ENCODE peak calls at places on chromosomes 3 and 15, in nine cellular contexts. V is ovary, C is testis, N is right lobe of liver, E is IMR-90, A is upper lobe of left lung, K is spleen, W is tibial nerve, U is GM12878. X is an unnamed sample.

GRCh38 chr3:57060089-57060829 is at the start of gene SPATA12:
- DNase-seq in V (peak; percentile 61), C (peak; percentile 75), N (peak; percentile 47), E (peak; percentile 86), A (no peak), K (no peak), W (peak; percentile 49), U (no peak), X (peak; percentile 43)

GRCh38 chr15:64810499-64811326 is 14.7 kb downstream of the PIF1 start:
- DNase-seq in V (no peak), C (no peak), N (no peak), E (no peak), A (no peak), K (no peak), W (no peak), U (no peak), X (no peak)

GRCh38 chr3:158105710-158106438 is at the start of gene SHOX2:
- DNase-seq in V (no peak), C (peak; percentile 46), N (no peak), E (peak; percentile 46), A (peak; percentile 88), K (peak; percentile 82), W (peak; percentile 51), U (no peak), X (peak; percentile 22)

GRCh38 chr3:31941230-31941632 is 39.8 kb downstream of the OSBPL10 start:
- DNase-seq in V (no peak), C (no peak), N (no peak), E (no peak), A (no peak), K (no peak), W (no peak), U (no peak), X (no peak)

GRCh38 chr15:80072285-80072684 is 12.8 kb downstream of the ZFAND6 start:
- DNase-seq in V (no peak), C (no peak), N (no peak), E (peak; percentile 91), A (no peak), K (no peak), W (peak; percentile 27), U (peak; percentile 83), X (peak; percentile 61)

GRCh38 chr15:62323353-62323752 is 158.3 kb upstream of the C2CD4B start:
- DNase-seq in V (no peak), C (no peak), N (no peak), E (no peak), A (no peak), K (no peak), W (no peak), U (no peak), X (no peak)

GRCh38 chr15:88476635-88477038 is 9.1 kb downstream of the MRPS11 start:
- DNase-seq in V (peak; percentile 48), C (peak; percentile 30), N (peak; percentile 82), E (peak; percentile 55), A (no peak), K (no peak), W (peak; percentile 37), U (no peak), X (peak; percentile 56)

GRCh38 chr15:65401607-65402240 is 21.0 kb downstream of the IGDCC4 start:
- DNase-seq in V (no peak), C (no peak), N (no peak), E (no peak), A (no peak), K (no peak), W (no peak), U (no peak), X (no peak)

GRCh38 chr3:126322181-126322967 is 34.8 kb downstream of the KLF15 start:
- DNase-seq in V (no peak), C (no peak), N (peak; percentile 14), E (no peak), A (no peak), K (peak; percentile 29), W (no peak), U (no peak), X (no peak)

GRCh38 chr3:193732391-193732790 is 139.4 kb downstream of the OPA1 start:
- DNase-seq in V (no peak), C (no peak), N (no peak), E (peak; percentile 91), A (no peak), K (no peak), W (no peak), U (no peak), X (no peak)

GRCh38 chr3:13762931-13763330 is 116.9 kb downstream of the WNT7A start:
- DNase-seq in V (no peak), C (no peak), N (no peak), E (no peak), A (no peak), K (no peak), W (no peak), U (no peak), X (no peak)

GRCh38 chr15:45714501-45715488 is 80.0 kb downstream of the SQOR start:
- DNase-seq in V (peak; percentile 41), C (peak; percentile 86), N (peak; percentile 57), E (peak; percentile 72), A (no peak), K (no peak), W (peak; percentile 71), U (no peak), X (peak; percentile 58)

GRCh38 chr15:90232941-90233700 is 620 bp downstream of the CIB1 start:
- DNase-seq in V (no peak), C (peak; percentile 60), N (peak; percentile 90), E (peak; percentile 26), A (peak; percentile 92), K (peak; percentile 93), W (peak; percentile 53), U (no peak), X (peak; percentile 83)

GRCh38 chr3:168802761-168803160 is 707.0 kb upstream of the GOLIM4 start:
- DNase-seq in V (no peak), C (no peak), N (no peak), E (no peak), A (no peak), K (no peak), W (no peak), U (no peak), X (no peak)

GRCh38 chr3:45596290-45596791 is 1.8 kb downstream of the LIMD1 start:
- DNase-seq in V (no peak), C (no peak), N (no peak), E (no peak), A (no peak), K (peak; percentile 88), W (no peak), U (peak; percentile 84), X (peak; percentile 48)

GRCh38 chr3:45597166-45597565 is 2.6 kb downstream of the LIMD1 start:
- DNase-seq in V (no peak), C (no peak), N (peak; percentile 69), E (peak; percentile 59), A (no peak), K (peak; percentile 66), W (peak; percentile 38), U (no peak), X (peak; percentile 52)

GRCh38 chr3:45597581-45597980 is 3.0 kb downstream of the LIMD1 start:
- DNase-seq in V (no peak), C (no peak), N (no peak), E (no peak), A (no peak), K (peak; percentile 53), W (no peak), U (no peak), X (no peak)

GRCh38 chr3:45593708-45594601 is 596 bp upstream of the LIMD1 start:
- DNase-seq in V (peak; percentile 80), C (peak; percentile 73), N (peak; percentile 86), E (peak; percentile 68), A (peak; percentile 96), K (peak; percentile 96), W (peak; percentile 26), U (no peak), X (peak; percentile 77)

GRCh38 chr3:45595364-45596154 is 1.0 kb downstream of the LIMD1 start:
- DNase-seq in V (peak; percentile 47), C (no peak), N (no peak), E (no peak), A (peak; percentile 67), K (peak; percentile 80), W (peak; percentile 39), U (no peak), X (no peak)
- H3K4me1 ChIP-seq in V (peaks cover 31% of the 10 kb centered on the region), C (peaks cover 23% of the 10 kb centered on the region), N (peaks cover 11% of the 10 kb centered on the region), E (peaks cover 36% of the 10 kb centered on the region), A (peaks cover 69% of the 10 kb centered on the region), K (peaks cover 65% of the 10 kb centered on the region), W (no peaks in the 10 kb centered on the region), U (peaks cover 27% of the 10 kb centered on the region), X (peaks cover 74% of the 10 kb centered on the region)

GRCh38 chr15:70376929-70377691 is 279.4 kb upstream of the TLE3 start:
- DNase-seq in V (peak; percentile 69), C (peak; percentile 70), N (peak; percentile 77), E (peak; percentile 2), A (peak; percentile 81), K (no peak), W (peak; percentile 26), U (no peak), X (peak; percentile 67)
- TF ChIP-seq POLR2A in V (no peak), C (no peak), N (no peak), E (no peak), A (no peak), K (no peak), W (no peak), U (no peak), X (peak; percentile 18)

GRCh38 chr3:79406175-79406574 is 361.6 kb downstream of the ROBO1 start:
- DNase-seq in V (no peak), C (peak; percentile 30), N (no peak), E (no peak), A (no peak), K (no peak), W (no peak), U (no peak), X (no peak)
- TF ChIP-seq CTCF in V (no peak), C (no peak), N (no peak), E (no peak), A (no peak), K (no peak), W (no peak), U (peak; percentile 11), X (no peak)

GRCh38 chr15:60375255-60375809 is 22.5 kb downstream of the ANXA2 start:
- DNase-seq in V (no peak), C (no peak), N (no peak), E (no peak), A (no peak), K (no peak), W (no peak), U (no peak), X (no peak)

GRCh38 chr15:60374209-60374608 is 23.6 kb downstream of the ANXA2 start:
- DNase-seq in V (no peak), C (no peak), N (no peak), E (no peak), A (no peak), K (no peak), W (no peak), U (no peak), X (no peak)

GRCh38 chr15:60373745-60374144 is 24.0 kb downstream of the ANXA2 start:
- DNase-seq in V (no peak), C (no peak), N (no peak), E (no peak), A (no peak), K (no peak), W (no peak), U (no peak), X (no peak)

GRCh38 chr15:60374628-60375081 is 23.1 kb downstream of the ANXA2 start:
- DNase-seq in V (no peak), C (peak; percentile 37), N (no peak), E (peak; percentile 99), A (no peak), K (no peak), W (peak; percentile 57), U (no peak), X (peak; percentile 28)

DNA sequence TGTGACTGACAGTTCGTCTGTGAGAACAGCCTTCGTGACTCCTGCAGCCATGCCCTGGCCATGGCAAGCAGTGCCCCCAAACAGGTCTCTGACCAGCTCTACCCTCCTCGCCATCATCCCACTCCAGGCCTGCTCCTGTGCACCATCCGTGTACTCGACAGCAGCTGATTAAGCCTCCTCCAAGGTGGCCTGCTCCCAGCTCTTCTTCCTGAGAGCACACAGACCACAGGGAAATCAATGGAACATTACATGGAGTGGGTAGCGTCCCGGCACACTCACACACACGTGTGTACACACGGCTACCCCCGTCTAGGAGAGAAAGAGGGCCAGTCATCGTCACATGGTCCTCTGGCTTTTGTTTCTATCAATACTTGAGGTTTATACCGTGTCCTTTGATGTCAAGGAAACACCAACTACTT is 21.1 kb downstream of the ANXA2 start:
- DNase-seq in V (no peak), C (no peak), N (no peak), E (no peak), A (no peak), K (no peak), W (no peak), U (no peak), X (no peak)
- H3K4me1 ChIP-seq in V (peaks cover 5% of the 10 kb centered on the region), C (peaks cover 13% of the 10 kb centered on the region), N (no peaks in the 10 kb centered on the region), E (peaks cover 45% of the 10 kb centered on the region), A (peaks cover 46% of the 10 kb centered on the region), K (peaks cover under 1% of the 10 kb centered on the region), W (peaks cover 7% of the 10 kb centered on the region), U (no peaks in the 10 kb centered on the region), X (peaks cover 57% of the 10 kb centered on the region)